ENCODE peak calls at places on chromosomes 6 and 20, in seven cellular contexts. One of them, this sample, is unnamed.

GRCh38 chr6:118810420-118811027 is 83.4 kb upstream of the ASF1A start:
- DNase-seq in A549: no peak
- DNase-seq in MM.1S: no peak
- DNase-seq in brain microvascular endothelial cell: no peak
- DNase-seq in fibroblast of lung: no peak
- DNase-seq in PC-9: no peak
- DNase-seq in pancreas: no peak
- DNase-seq in this sample: no peak

GRCh38 chr20:45308078-45308778 is at the start of gene MATN4:
- DNase-seq in A549: no peak
- DNase-seq in MM.1S: no peak
- DNase-seq in brain microvascular endothelial cell: no peak
- DNase-seq in fibroblast of lung: no peak
- DNase-seq in PC-9: no peak
- DNase-seq in pancreas: peak; percentile 86
- DNase-seq in this sample: no peak

GRCh38 chr20:17967595-17968365 is 814 bp downstream of the SNX5 start:
- DNase-seq in A549: peak; percentile 43
- DNase-seq in MM.1S: peak; percentile 59
- DNase-seq in brain microvascular endothelial cell: no peak
- DNase-seq in fibroblast of lung: peak; percentile 84
- DNase-seq in PC-9: no peak
- DNase-seq in pancreas: no peak
- DNase-seq in this sample: no peak

GRCh38 chr6:116011096-116011401 is 49.6 kb downstream of the FRK start:
- DNase-seq in A549: no peak
- DNase-seq in MM.1S: no peak
- DNase-seq in brain microvascular endothelial cell: no peak
- DNase-seq in fibroblast of lung: no peak
- DNase-seq in PC-9: no peak
- DNase-seq in pancreas: no peak
- DNase-seq in this sample: no peak

GRCh38 chr6:141467881-141468280 is 664.8 kb upstream of the GJE1 start:
- DNase-seq in A549: no peak
- DNase-seq in MM.1S: peak; percentile 51
- DNase-seq in brain microvascular endothelial cell: peak; percentile 67
- DNase-seq in fibroblast of lung: no peak
- DNase-seq in PC-9: peak; percentile 28
- DNase-seq in pancreas: no peak
- DNase-seq in this sample: no peak

GRCh38 chr6:64224819-64225218 is 589.2 kb downstream of the PHF3 start:
- DNase-seq in A549: no peak
- DNase-seq in MM.1S: no peak
- DNase-seq in brain microvascular endothelial cell: no peak
- DNase-seq in fibroblast of lung: peak; percentile 66
- DNase-seq in PC-9: no peak
- DNase-seq in pancreas: peak; percentile 11
- DNase-seq in this sample: no peak

GRCh38 chr6:118544105-118544504 is 4.0 kb upstream of the PLN start:
- DNase-seq in A549: no peak
- DNase-seq in MM.1S: no peak
- DNase-seq in brain microvascular endothelial cell: no peak
- DNase-seq in fibroblast of lung: no peak
- DNase-seq in PC-9: no peak
- DNase-seq in pancreas: no peak
- DNase-seq in this sample: no peak

GRCh38 chr6:17393335-17394191 is at the start of gene CAP2:
- DNase-seq in A549: peak; percentile 58
- DNase-seq in MM.1S: no peak
- DNase-seq in brain microvascular endothelial cell: peak; percentile 55
- DNase-seq in fibroblast of lung: peak; percentile 40
- DNase-seq in PC-9: peak; percentile 74
- DNase-seq in pancreas: peak; percentile 62
- DNase-seq in this sample: peak; percentile 45

GRCh38 chr6:158869010-158869603 is 49.9 kb upstream of the EZR start:
- DNase-seq in A549: peak; percentile 47
- DNase-seq in MM.1S: no peak
- DNase-seq in brain microvascular endothelial cell: peak; percentile 9
- DNase-seq in fibroblast of lung: no peak
- DNase-seq in PC-9: peak; percentile 62
- DNase-seq in pancreas: no peak
- DNase-seq in this sample: no peak

GRCh38 chr6:23027281-23027680 is 457.9 kb downstream of the HDGFL1 start:
- DNase-seq in A549: no peak
- DNase-seq in MM.1S: no peak
- DNase-seq in brain microvascular endothelial cell: no peak
- DNase-seq in fibroblast of lung: no peak
- DNase-seq in PC-9: no peak
- DNase-seq in pancreas: no peak
- DNase-seq in this sample: no peak

GRCh38 chr20:38299963-38300362 is 4.0 kb upstream of the BPI start:
- DNase-seq in A549: no peak
- DNase-seq in MM.1S: no peak
- DNase-seq in brain microvascular endothelial cell: no peak
- DNase-seq in fibroblast of lung: no peak
- DNase-seq in PC-9: peak; percentile 72
- DNase-seq in pancreas: no peak
- DNase-seq in this sample: no peak

GRCh38 chr6:1708820-1709612 is 99.3 kb downstream of the FOXC1 start:
- DNase-seq in A549: no peak
- DNase-seq in MM.1S: no peak
- DNase-seq in brain microvascular endothelial cell: no peak
- DNase-seq in fibroblast of lung: no peak
- DNase-seq in PC-9: no peak
- DNase-seq in pancreas: peak; percentile 18
- DNase-seq in this sample: no peak

GRCh38 chr6:46407785-46408530 is 83.3 kb downstream of the RCAN2 start:
- DNase-seq in A549: no peak
- DNase-seq in MM.1S: no peak
- DNase-seq in brain microvascular endothelial cell: no peak
- DNase-seq in fibroblast of lung: peak; percentile 80
- DNase-seq in PC-9: no peak
- DNase-seq in pancreas: no peak
- DNase-seq in this sample: no peak

GRCh38 chr20:47258745-47259695 is 97.5 kb downstream of the ZMYND8 start:
- DNase-seq in A549: no peak
- DNase-seq in MM.1S: no peak
- DNase-seq in brain microvascular endothelial cell: peak; percentile 66
- DNase-seq in fibroblast of lung: peak; percentile 31
- DNase-seq in PC-9: no peak
- DNase-seq in pancreas: no peak
- DNase-seq in this sample: no peak

GRCh38 chr20:37397076-37397953 is 51.4 kb downstream of the SRC start:
- DNase-seq in A549: peak; percentile 44
- DNase-seq in MM.1S: no peak
- DNase-seq in brain microvascular endothelial cell: no peak
- DNase-seq in fibroblast of lung: no peak
- DNase-seq in PC-9: no peak
- DNase-seq in pancreas: no peak
- DNase-seq in this sample: no peak

GRCh38 chr6:74318738-74319137 is 622.7 kb downstream of the CD109 start:
- DNase-seq in A549: no peak
- DNase-seq in MM.1S: no peak
- DNase-seq in brain microvascular endothelial cell: no peak
- DNase-seq in fibroblast of lung: no peak
- DNase-seq in PC-9: no peak
- DNase-seq in pancreas: no peak
- DNase-seq in this sample: no peak
- H3K27ac ChIP-seq in A549: no peak overlapping the region
- H3K27ac ChIP-seq in MM.1S: no peak overlapping the region
- H3K27ac ChIP-seq in brain microvascular endothelial cell: no peak overlapping the region
- H3K27ac ChIP-seq in fibroblast of lung: no peak overlapping the region
- H3K27ac ChIP-seq in PC-9: no peak overlapping the region
- H3K27ac ChIP-seq in pancreas: no peak overlapping the region
- H3K27ac ChIP-seq in this sample: no peak overlapping the region

GRCh38 chr20:20173269-20173668 is 120.9 kb downstream of the CFAP61 start:
- DNase-seq in A549: no peak
- DNase-seq in MM.1S: no peak
- DNase-seq in brain microvascular endothelial cell: no peak
- DNase-seq in fibroblast of lung: no peak
- DNase-seq in PC-9: no peak
- DNase-seq in pancreas: no peak
- DNase-seq in this sample: no peak

DNA sequence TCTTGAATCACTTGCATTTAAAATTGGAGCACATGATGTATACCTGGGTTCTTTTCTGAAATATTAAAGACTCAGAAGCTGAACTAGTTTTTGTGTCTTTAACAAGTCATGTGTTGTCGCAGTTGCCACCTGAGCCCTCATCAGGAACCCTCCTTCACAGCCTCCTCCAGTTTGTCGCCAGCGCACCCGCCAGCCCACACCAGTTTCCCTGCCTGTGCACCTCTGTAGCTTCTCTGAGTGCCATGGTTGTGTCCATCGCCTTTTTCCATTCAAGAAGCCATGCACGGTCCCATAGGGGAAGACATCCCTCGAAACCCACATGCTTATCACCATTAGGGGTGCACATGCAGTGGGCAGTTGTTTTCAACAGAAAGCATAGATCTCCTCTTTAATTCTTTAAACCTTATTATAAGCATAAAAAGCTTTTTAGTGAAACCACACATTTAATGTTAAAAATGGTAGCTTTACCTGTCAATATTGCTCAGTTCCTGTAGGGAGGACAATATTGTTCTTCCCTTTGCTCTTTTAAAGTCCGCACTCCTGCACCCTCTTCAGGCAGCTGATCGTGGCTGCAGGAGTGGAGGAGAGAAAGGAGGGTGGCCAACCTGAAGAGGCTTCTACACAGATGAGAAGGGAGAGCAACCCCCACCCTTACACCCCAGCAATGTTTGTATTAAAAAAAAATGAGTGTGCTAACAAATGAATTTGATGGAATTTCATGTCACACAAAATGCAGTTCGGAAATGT is 121.9 kb downstream of the CFAP61 start:
- DNase-seq in A549: no peak
- DNase-seq in MM.1S: no peak
- DNase-seq in brain microvascular endothelial cell: no peak
- DNase-seq in fibroblast of lung: no peak
- DNase-seq in PC-9: no peak
- DNase-seq in pancreas: no peak
- DNase-seq in this sample: no peak
- TF ChIP-seq CTCF in A549: no peak
- TF ChIP-seq CTCF in MM.1S: no peak
- TF ChIP-seq CTCF in brain microvascular endothelial cell: no peak
- TF ChIP-seq CTCF in fibroblast of lung: no peak
- TF ChIP-seq CTCF in PC-9: no peak
- TF ChIP-seq CTCF in pancreas: no peak
- TF ChIP-seq CTCF in this sample: no peak

DNA sequence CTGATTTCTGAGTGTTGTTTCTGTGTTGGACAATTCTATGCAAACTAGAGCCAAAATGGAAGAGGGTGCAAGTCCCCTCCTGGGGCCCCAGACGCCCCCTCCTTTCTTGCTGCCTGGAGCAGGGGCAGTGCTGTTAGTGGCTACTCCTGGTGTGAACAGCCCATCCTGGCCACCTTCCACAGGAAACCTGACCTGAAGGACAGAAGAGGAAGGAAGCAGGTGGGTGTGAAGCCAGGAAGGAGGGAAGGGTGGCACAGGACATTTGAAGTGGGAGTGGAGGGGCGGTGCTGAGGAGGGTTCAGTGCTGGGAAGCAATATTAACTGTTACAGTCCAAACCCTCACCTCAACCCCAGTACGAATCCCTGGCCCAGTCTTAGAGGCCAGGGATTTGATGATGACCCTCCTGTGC is 725 bp downstream of the PRICKLE4 start:
- DNase-seq in A549: no peak
- DNase-seq in MM.1S: no peak
- DNase-seq in brain microvascular endothelial cell: no peak
- DNase-seq in fibroblast of lung: no peak
- DNase-seq in PC-9: no peak
- DNase-seq in pancreas: no peak
- DNase-seq in this sample: no peak
- H3K27ac ChIP-seq in A549: peak overlapping the region; percentile 89
- H3K27ac ChIP-seq in MM.1S: no peak overlapping the region
- H3K27ac ChIP-seq in brain microvascular endothelial cell: no peak overlapping the region
- H3K27ac ChIP-seq in fibroblast of lung: no peak overlapping the region
- H3K27ac ChIP-seq in PC-9: peak overlapping the region; percentile 37
- H3K27ac ChIP-seq in pancreas: peak overlapping the region; percentile 91
- H3K27ac ChIP-seq in this sample: peak overlapping the region; percentile 97

DNA sequence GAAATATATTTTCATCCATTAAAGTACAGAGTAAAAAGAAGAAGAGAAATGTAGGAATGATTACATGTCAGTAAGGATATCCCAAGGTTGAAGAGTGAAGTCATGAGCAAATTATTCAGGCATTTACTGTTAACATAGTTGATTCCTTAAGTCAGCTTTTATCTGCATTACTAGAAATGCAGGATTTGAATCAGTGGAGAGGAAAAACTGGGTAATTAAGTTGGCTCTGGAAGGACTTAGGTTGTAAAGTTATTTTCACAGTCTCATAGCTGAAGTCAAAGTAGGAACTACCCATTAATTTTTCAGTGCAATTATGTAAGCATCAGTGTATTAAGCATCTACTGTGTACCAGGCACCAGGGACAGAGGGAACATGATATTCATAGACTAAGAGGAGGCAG is 7.8 kb downstream of the NAA20 start:
- DNase-seq in A549: no peak
- DNase-seq in MM.1S: no peak
- DNase-seq in brain microvascular endothelial cell: no peak
- DNase-seq in fibroblast of lung: no peak
- DNase-seq in PC-9: no peak
- DNase-seq in pancreas: no peak
- DNase-seq in this sample: no peak
- TF ChIP-seq CTCF in A549: no peak
- TF ChIP-seq CTCF in MM.1S: no peak
- TF ChIP-seq CTCF in brain microvascular endothelial cell: no peak
- TF ChIP-seq CTCF in fibroblast of lung: no peak
- TF ChIP-seq CTCF in PC-9: no peak
- TF ChIP-seq CTCF in pancreas: no peak
- TF ChIP-seq CTCF in this sample: no peak

DNA sequence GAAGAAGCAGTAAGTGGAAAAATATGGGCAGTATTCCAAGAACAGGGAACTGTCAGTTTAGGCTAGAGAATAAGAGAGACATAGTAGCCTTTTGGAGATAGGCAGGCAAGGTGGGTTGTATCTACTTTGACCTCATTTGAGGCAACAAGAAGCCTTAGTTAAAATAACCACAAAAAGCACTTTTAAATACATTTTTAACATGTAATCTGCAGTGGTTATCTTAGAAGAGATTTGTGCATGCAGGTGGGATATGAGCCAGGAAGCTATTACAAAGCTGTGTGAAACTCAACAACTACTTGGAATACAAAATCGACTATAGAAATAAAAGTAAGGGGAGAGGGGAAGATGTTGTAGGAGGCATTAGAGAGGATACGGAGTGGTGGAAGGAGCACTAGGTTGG is 143.7 kb upstream of the MCHR2 start:
- DNase-seq in A549: no peak
- DNase-seq in MM.1S: no peak
- DNase-seq in brain microvascular endothelial cell: no peak
- DNase-seq in fibroblast of lung: no peak
- DNase-seq in PC-9: no peak
- DNase-seq in pancreas: no peak
- DNase-seq in this sample: no peak
- H3K27ac ChIP-seq in A549: no peak overlapping the region
- H3K27ac ChIP-seq in MM.1S: no peak overlapping the region
- H3K27ac ChIP-seq in brain microvascular endothelial cell: no peak overlapping the region
- H3K27ac ChIP-seq in fibroblast of lung: no peak overlapping the region
- H3K27ac ChIP-seq in PC-9: no peak overlapping the region
- H3K27ac ChIP-seq in pancreas: no peak overlapping the region
- H3K27ac ChIP-seq in this sample: no peak overlapping the region

GRCh38 chr6:73969982-73970960 is 274.3 kb downstream of the CD109 start:
- DNase-seq in A549: peak; percentile 10
- DNase-seq in MM.1S: peak; percentile 28
- DNase-seq in brain microvascular endothelial cell: peak; percentile 48
- DNase-seq in fibroblast of lung: peak; percentile 71
- DNase-seq in PC-9: no peak
- DNase-seq in pancreas: peak; percentile 12
- DNase-seq in this sample: peak; percentile 57
- TF ChIP-seq CTCF in A549: peak; percentile 70
- TF ChIP-seq CTCF in MM.1S: peak; percentile 58
- TF ChIP-seq CTCF in brain microvascular endothelial cell: peak; percentile 67
- TF ChIP-seq CTCF in fibroblast of lung: peak; percentile 81
- TF ChIP-seq CTCF in PC-9: peak; percentile 88
- TF ChIP-seq CTCF in pancreas: no peak
- TF ChIP-seq CTCF in this sample: peak; percentile 86